ENCODE peak calls at places on chromosomes 12 and 14, in nine cellular contexts. Z is K562, J is A549, W is neural crest cell, C is astrocyte, K is astrocyte of the spinal cord, S is PC-9, T is fibroblast of lung, X is Calu3. V is an unnamed sample.

GRCh38 chr14:55098561-55098898 is 30.5 kb upstream of the LGALS3 start:
- DNase-seq in T (no peak), W (no peak), X (no peak), Z (no peak), C (no peak), S (no peak), K (no peak), J (no peak), V (no peak)

GRCh38 chr12:9740109-9740750 is 7.3 kb upstream of the CLECL1 start:
- DNase-seq in S (no peak), T (no peak), J (no peak), Z (peak), K (no peak), X (no peak), W (no peak), C (no peak), V (no peak)

GRCh38 chr14:81269100-81269978 is 48.6 kb upstream of the GTF2A1 start:
- DNase-seq in K (peak), S (peak), T (peak), Z (peak), C (peak), X (peak), J (peak), W (peak), V (no peak)

GRCh38 chr12:123506843-123507236 is 26.7 kb downstream of the RILPL1 start:
- DNase-seq in S (no peak), J (no peak), Z (no peak), W (no peak), X (no peak), K (no peak), C (no peak), T (no peak), V (no peak)

GRCh38 chr14:99093532-99094517 is 178.2 kb downstream of the BCL11B start:
- DNase-seq in T (no peak), K (peak), X (no peak), J (no peak), C (no peak), W (peak), S (no peak), Z (no peak), V (peak)

GRCh38 chr14:52299692-52300278 is 14.3 kb upstream of the PTGER2 start:
- DNase-seq in X (no peak), J (peak), W (no peak), S (peak), T (peak), C (peak), K (peak), Z (peak), V (no peak)

GRCh38 chr12:60070541-60070940 is 474.7 kb downstream of the SLC16A7 start:
- DNase-seq in X (no peak), S (peak), J (no peak), K (no peak), T (peak), Z (no peak), W (no peak), C (peak), V (no peak)

GRCh38 chr12:107634530-107634929 is 51.1 kb upstream of the PWP1 start:
- DNase-seq in Z (no peak), W (no peak), X (no peak), K (no peak), T (peak), S (no peak), J (no peak), C (no peak), V (no peak)

GRCh38 chr12:57092876-57093411 is 4.0 kb downstream of the NAB2 start:
- DNase-seq in C (no peak), Z (no peak), T (no peak), X (no peak), W (no peak), K (no peak), J (no peak), S (no peak), V (no peak)

GRCh38 chr14:36604757-36605505 is 22.5 kb upstream of the NKX2-8 start:
- DNase-seq in W (peak), S (peak), C (peak), K (peak), J (peak), X (peak), Z (peak), T (peak), V (peak)

GRCh38 chr14:39175445-39176262 is 600 bp downstream of the PNN start:
- DNase-seq in K (no peak), T (peak), J (peak), C (peak), Z (peak), S (no peak), W (peak), X (peak), V (peak)

GRCh38 chr12:123253606-123254459 is 17.8 kb downstream of the CDK2AP1 start:
- DNase-seq in X (no peak), C (no peak), S (no peak), W (no peak), J (no peak), T (no peak), Z (no peak), K (no peak), V (no peak)

GRCh38 chr12:62588916-62589315 is 122.3 kb downstream of the MON2 start:
- DNase-seq in X (no peak), W (no peak), K (peak), J (no peak), T (peak), Z (no peak), S (no peak), C (peak), V (no peak)
- TF ChIP-seq CTCF in X (no peak), W (no peak), K (no peak), J (no peak), T (no peak), Z (no peak), S (no peak), C (no peak), V (no peak)

GRCh38 chr12:67068204-67068731 is 200.9 kb upstream of the CAND1 start:
- DNase-seq in T (no peak), J (no peak), X (peak), C (no peak), Z (no peak), S (no peak), K (no peak), W (peak), V (peak)
- TF ChIP-seq CTCF in T (no peak), J (peak), X (no peak), C (no peak), Z (no peak), S (no peak), K (peak), W (no peak), V (no peak)

DNA sequence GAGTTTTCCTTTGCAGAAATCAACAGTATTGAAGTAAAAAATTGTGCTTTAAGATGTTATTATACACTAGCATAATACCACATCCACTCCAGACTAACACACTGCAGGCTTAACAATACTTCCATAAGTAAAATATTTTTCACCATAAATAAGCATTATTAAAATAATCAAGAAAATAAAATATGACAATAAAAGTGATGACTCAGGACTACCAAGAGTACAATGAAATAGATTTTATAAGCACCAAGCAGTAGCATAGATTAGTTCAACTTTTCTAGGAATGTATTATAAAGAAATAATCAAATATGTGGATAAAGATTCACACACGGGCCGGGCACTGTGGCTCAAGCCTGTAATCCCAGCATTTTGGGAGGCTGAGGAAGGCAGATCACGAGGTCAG is 40.4 kb upstream of the MTHFD1 start:
- DNase-seq in W (no peak), T (no peak), C (no peak), K (no peak), J (no peak), X (no peak), S (no peak), Z (no peak), V (no peak)
- TF ChIP-seq CTCF in W (no peak), T (no peak), C (no peak), K (no peak), J (no peak), X (no peak), S (no peak), Z (no peak), V (no peak)

DNA sequence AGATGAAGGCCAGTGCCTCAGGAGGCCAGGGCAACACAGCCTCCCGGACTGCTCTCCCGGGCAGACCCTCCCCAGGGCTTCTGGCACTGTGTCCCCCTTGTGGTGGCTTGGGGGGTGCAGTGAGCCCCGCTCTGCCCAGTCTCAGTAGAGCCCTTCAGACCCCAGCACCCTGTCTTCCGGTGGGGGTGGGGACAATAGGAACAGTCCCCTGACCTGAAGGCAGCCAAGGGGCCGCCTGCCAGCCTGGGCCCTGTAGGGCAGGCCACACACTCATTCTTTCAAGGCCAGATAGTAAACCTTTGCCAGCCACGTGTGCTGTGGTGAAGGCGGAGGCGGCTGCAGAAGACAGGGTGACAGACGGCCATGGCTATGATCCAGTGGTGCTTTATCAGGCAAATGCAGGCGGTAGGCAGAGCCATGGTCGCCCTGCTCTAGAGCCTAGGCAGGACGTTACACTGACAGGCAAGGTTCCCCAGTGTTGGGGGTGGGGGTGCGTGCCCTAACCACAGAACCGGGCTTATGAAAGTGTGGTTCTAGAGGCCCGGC is 15.0 kb downstream of the ZFYVE21 start:
- DNase-seq in Z (peak), S (no peak), K (no peak), T (peak), J (no peak), X (no peak), W (no peak), C (peak), V (no peak)
- TF ChIP-seq CTCF in Z (peak), S (no peak), K (peak), T (peak), J (no peak), X (peak), W (peak), C (no peak), V (peak)

GRCh38 chr14:94768141-94768520 is 1.8 kb downstream of the GSC start:
- DNase-seq in Z (no peak), J (no peak), W (no peak), S (no peak), X (no peak), T (no peak), K (no peak), C (no peak), V (no peak)

GRCh38 chr14:94770815-94771190 is 890 bp upstream of the GSC start:
- DNase-seq in K (no peak), T (no peak), W (no peak), X (no peak), Z (no peak), J (no peak), S (no peak), C (no peak), V (no peak)

GRCh38 chr14:94770251-94770749 is 387 bp upstream of the GSC start:
- DNase-seq in Z (no peak), X (no peak), J (no peak), C (peak), W (no peak), K (no peak), S (no peak), T (no peak), V (no peak)

GRCh38 chr14:94768521-94769412 is 1.1 kb downstream of the GSC start:
- DNase-seq in Z (no peak), W (peak), K (no peak), C (no peak), S (no peak), X (peak), J (no peak), T (no peak), V (no peak)

GRCh38 chr14:94769413-94770250 is at the start of gene GSC:
- DNase-seq in Z (no peak), C (peak), J (peak), W (peak), X (peak), T (peak), K (peak), S (no peak), V (peak)
- TF ChIP-seq CTCF in Z (no peak), C (no peak), J (no peak), W (no peak), X (no peak), T (no peak), K (no peak), S (no peak), V (no peak)

V was measured in glutamatergic neuron.